ENCODE peak calls at places on chromosomes 13 and 19, in four cellular contexts. T, F, A and U are unnamed samples.

GRCh38 chr13:94252209-94252608 is 227.3 kb downstream of the DCT start:
- DNase-seq in F (no peak), T (no peak), A (no peak), U (no peak)

GRCh38 chr13:96052655-96053002 is 572 bp downstream of the UGGT2 start:
- DNase-seq in A (no peak), F (no peak), T (peak), U (no peak)

GRCh38 chr19:33878136-33878535 is 81.5 kb downstream of the KCTD15 start:
- DNase-seq in T (no peak), F (no peak), A (no peak), U (no peak)

GRCh38 chr13:24032252-24032651 is 128.3 kb upstream of the SPATA13 start:
- DNase-seq in A (no peak), T (no peak), F (no peak), U (no peak)

GRCh38 chr19:41926861-41927809 is 1.1 kb downstream of the ERFL start:
- DNase-seq in T (no peak), F (no peak), A (no peak), U (no peak)

GRCh38 chr19:14072535-14073231 is at the start of gene MISP3:
- DNase-seq in A (peak), T (no peak), F (peak), U (peak)

GRCh38 chr13:39855236-39855635 is 199.8 kb downstream of the COG6 start:
- DNase-seq in F (no peak), A (no peak), T (no peak), U (no peak)

GRCh38 chr19:31054430-31054829 is 294.8 kb downstream of the TSHZ3 start:
- DNase-seq in F (no peak), T (no peak), A (peak), U (peak)

GRCh38 chr13:43985437-43986051 is 105.8 kb downstream of the LACC1 start:
- DNase-seq in T (no peak), A (no peak), F (no peak), U (no peak)

GRCh38 chr19:49672131-49672919 is 4.7 kb upstream of the PRMT1 start:
- DNase-seq in F (peak), A (peak), T (peak), U (peak)

GRCh38 chr13:38582133-38582532 is 104.7 kb upstream of the FREM2 start:
- DNase-seq in A (peak), T (no peak), F (no peak), U (peak)

GRCh38 chr13:109096101-109096500 is 466.7 kb downstream of the MYO16 start:
- DNase-seq in A (no peak), F (no peak), T (no peak), U (no peak)

GRCh38 chr13:96993660-96994029 is 631 bp downstream of the OXGR1 start:
- DNase-seq in A (no peak), T (no peak), F (no peak), U (no peak)

GRCh38 chr13:107351305-107351704 is 783.4 kb upstream of the ARGLU1 start:
- DNase-seq in F (no peak), A (no peak), T (no peak), U (peak)

GRCh38 chr19:7870571-7871279 is 3.5 kb downstream of the PRR36 start:
- DNase-seq in F (peak), T (no peak), A (peak), U (peak)

GRCh38 chr19:18387395-18387794 is 1.4 kb downstream of the GDF15 start:
- DNase-seq in A (no peak), F (no peak), T (no peak), U (no peak)

GRCh38 chr13:51435002-51435578 is 17.7 kb downstream of the INTS6 start:
- DNase-seq in F (no peak), T (no peak), A (no peak), U (no peak)

GRCh38 chr19:1602091-1602707 is 3.1 kb downstream of the UQCR11 start:
- DNase-seq in T (no peak), F (no peak), A (no peak), U (no peak)

GRCh38 chr19:19637523-19638251 is 5.8 kb downstream of the GMIP start:
- DNase-seq in A (no peak), F (no peak), T (no peak), U (peak)

GRCh38 chr13:23956106-23956505 is 58.8 kb upstream of the C1QTNF9B start:
- DNase-seq in A (no peak), T (no peak), F (no peak), U (no peak)

GRCh38 chr19:35306473-35307246 is 14.7 kb downstream of the MAG start:
- DNase-seq in A (no peak), F (no peak), T (no peak), U (no peak)

GRCh38 chr13:49343255-49343654 is 95.5 kb downstream of the CDADC1 start:
- DNase-seq in F (no peak), A (no peak), T (no peak), U (no peak)

GRCh38 chr19:5865772-5866171 is 4.6 kb downstream of the FUT5 start:
- DNase-seq in A (no peak), T (no peak), F (no peak), U (no peak)

GRCh38 chr13:45861352-45861751 is 9.8 kb upstream of the SIAH3 start:
- DNase-seq in A (no peak), T (no peak), F (no peak), U (no peak)

GRCh38 chr19:17475541-17476115 is 5.3 kb downstream of the SLC27A1 start:
- DNase-seq in T (no peak), A (peak), F (no peak), U (peak)

GRCh38 chr13:68888832-68889231 is 1218.8 kb upstream of the ATXN8OS start:
- DNase-seq in T (no peak), A (no peak), F (no peak), U (no peak)

GRCh38 chr13:51804295-51805172 is 571 bp upstream of the DHRS12 start:
- DNase-seq in F (no peak), T (no peak), A (no peak), U (peak)

GRCh38 chr19:2551172-2551863 is 75.4 kb downstream of the GADD45B start:
- DNase-seq in A (no peak), F (no peak), T (no peak), U (no peak)

GRCh38 chr19:4815426-4816387 is 15.8 kb downstream of the TICAM1 start:
- DNase-seq in T (peak), F (peak), A (peak), U (peak)
- TF ChIP-seq POLR2A in T (peak), F (no peak), A (no peak), U (no peak)

DNA sequence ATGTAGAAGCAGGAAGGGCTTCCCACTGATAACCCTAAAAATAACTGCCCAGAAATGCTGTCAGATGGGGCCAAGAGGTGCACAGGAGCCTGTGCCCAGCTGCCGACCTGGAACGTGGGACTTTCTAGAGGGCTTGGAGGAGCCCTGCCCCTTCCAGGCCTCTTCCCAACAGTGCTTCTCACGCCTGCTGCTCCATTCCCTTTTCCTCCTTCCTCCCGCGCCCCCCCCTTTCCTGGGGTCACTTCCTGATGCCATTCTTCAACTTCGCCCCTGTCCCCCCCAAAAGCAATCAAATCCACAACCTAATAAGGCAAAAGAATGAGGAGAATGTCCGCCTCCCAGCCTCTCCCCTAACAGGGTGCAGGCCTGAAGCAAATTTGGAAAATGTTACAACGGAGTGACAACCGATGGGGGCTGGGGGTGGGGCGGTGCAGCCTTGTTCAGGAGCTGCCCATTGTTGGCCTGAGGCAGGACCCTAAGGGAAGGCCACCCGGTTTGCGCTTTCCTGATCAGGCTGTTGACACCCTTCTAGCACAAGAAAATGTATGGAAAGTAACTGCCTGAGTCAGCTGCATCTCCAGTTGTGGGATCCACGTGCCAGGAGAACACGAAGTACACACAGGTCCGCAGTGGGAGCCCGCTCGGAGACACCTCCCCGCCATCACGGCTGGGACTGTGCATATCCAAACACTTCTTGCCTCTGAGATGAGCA is 18.7 kb downstream of the ACTN4 start:
- DNase-seq in T (no peak), F (peak), A (peak), U (no peak)
- TF ChIP-seq POLR2A in T (no peak), F (no peak), A (peak), U (no peak)

DNA sequence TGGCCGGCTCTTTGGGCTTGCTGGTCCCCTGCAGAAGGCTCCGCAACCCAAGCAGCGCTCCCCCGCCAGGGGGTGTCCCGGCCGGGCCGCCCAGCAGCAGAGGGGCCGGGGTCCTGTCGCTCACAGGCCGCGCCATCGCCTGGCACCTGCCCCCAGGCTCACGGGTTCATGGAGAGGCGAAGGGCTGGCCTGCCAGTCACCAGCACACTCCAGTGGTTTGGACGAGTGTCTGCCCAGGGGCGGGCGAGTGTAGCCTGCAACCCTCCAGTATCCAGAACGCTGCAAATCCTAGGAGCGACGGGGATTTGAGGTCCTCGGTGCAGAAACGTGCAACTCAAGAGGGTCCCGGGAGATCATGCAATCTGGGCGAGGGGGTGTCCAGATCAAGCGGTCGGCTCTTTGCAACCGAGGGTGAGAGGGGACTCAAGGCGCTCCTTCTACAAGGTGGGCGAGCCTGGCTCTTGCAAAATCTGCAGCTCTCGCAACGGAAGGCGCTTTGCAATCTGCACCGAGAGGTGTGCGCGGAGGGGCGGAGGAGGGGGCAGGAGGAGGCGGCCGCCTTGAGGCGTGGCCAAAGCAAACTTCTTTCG is at the start of gene DBP:
- DNase-seq in A (peak), F (peak), T (no peak), U (no peak)
- TF ChIP-seq POLR2A in A (peak), F (peak), T (no peak), U (peak)

GRCh38 chr13:70747305-70747704 is 639.1 kb upstream of the KLHL1 start:
- DNase-seq in T (no peak), A (no peak), F (no peak), U (no peak)
- TF ChIP-seq POLR2A in T (no peak), A (no peak), F (no peak), U (no peak)

DNA sequence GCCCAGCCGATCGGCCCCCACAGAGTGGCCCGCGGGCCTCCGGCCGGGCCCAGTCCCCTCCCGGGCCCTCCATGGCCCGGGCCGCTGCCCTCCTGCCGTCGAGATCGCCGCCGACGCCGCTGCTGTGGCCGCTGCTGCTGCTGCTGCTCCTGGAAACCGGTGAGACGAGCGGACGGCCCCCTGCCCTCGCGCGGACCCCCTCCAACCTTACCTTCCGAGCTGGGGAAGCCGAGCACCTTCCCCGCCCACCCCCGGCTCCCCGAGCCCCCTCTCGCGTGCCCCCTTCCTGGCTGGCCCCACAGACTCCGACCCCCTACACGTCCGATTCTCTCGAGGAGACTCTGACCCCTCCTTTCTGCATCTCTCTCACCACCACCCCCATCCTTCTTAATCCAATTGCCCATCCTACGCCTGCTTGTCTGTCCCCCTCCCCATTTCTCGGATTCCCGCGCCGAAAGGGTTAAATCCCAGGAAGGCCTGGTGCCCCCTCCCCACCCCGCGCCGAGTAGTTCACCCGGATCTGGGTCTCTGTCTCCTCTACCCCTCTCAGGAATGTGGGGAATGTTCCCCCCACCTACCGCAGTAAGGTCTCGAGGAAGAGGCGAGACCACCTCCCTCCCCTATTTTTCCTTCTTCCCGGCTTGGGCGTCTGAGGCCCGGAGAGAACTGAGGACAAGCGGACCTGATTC is 502 bp downstream of the NECTIN2 start:
- DNase-seq in F (peak), T (no peak), A (no peak), U (no peak)
- TF ChIP-seq POLR2A in F (no peak), T (no peak), A (no peak), U (no peak)

GRCh38 chr13:110257408-110257807 is 49.5 kb downstream of the COL4A1 start:
- DNase-seq in T (no peak), A (no peak), F (no peak), U (no peak)

GRCh38 chr13:110256126-110256905 is 50.6 kb downstream of the COL4A1 start:
- DNase-seq in F (no peak), A (no peak), T (no peak), U (no peak)

GRCh38 chr13:110259651-110260050 is 47.3 kb downstream of the COL4A1 start:
- DNase-seq in F (no peak), A (no peak), T (no peak), U (no peak)

GRCh38 chr13:110261166-110262081 is 45.5 kb downstream of the COL4A1 start:
- DNase-seq in T (no peak), F (no peak), A (no peak), U (no peak)

GRCh38 chr13:110258876-110259631 is 47.9 kb downstream of the COL4A1 start:
- DNase-seq in T (no peak), F (no peak), A (no peak), U (no peak)
- TF ChIP-seq POLR2A in T (no peak), F (no peak), A (no peak), U (no peak)

DNA sequence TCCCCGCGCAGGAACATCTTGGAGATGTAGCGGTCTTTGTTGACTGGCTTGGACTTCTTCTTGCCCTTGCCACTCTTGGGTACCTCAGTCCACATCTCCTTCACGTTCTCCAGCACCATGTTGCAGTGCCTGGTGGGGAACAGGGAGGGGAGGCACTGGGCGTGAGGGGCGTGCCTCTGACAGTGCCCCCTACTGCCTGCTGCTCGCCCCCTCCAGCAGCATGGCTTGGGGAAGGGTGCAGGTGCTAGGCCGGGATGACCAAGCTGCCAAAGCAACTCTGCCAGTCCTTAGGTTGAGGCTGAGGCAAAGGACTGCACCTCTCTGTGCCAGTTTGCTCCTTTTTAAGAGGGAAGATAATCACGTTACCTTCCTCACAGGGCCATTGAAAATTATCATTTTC is 4.2 kb downstream of the SNRPD2 start:
- DNase-seq in F (no peak), T (no peak), A (no peak), U (no peak)
- TF ChIP-seq POLR2A in F (no peak), T (peak), A (no peak), U (no peak)